ENCODE peak calls at places on chromosomes 4 and X, in four cellular contexts. W, N, Q and Y are unnamed samples.

GRCh38 chr4:143406523-143406922 is 69.8 kb downstream of the GAB1 start:
- DNase-seq in W (peak), N (peak), Q (peak), Y (no peak)

GRCh38 chr4:56613101-56613862 is 67.8 kb downstream of the HOPX start:
- DNase-seq in W (no peak), N (no peak), Q (peak), Y (peak)

GRCh38 chrX:3317191-3317718 is 29.2 kb downstream of the MXRA5 start:
- DNase-seq in W (no peak), N (no peak), Q (no peak), Y (no peak)

GRCh38 chrX:64805683-64806082 is 170.6 kb downstream of the ZC4H2 start:
- DNase-seq in W (no peak), N (no peak), Q (no peak), Y (no peak)

GRCh38 chrX:69033936-69034335 is 131.3 kb downstream of the PJA1 start:
- DNase-seq in W (no peak), N (no peak), Q (no peak), Y (no peak)

GRCh38 chr4:3791910-3792542 is 25.8 kb downstream of the ADRA2C start:
- DNase-seq in W (peak), N (peak), Q (peak), Y (peak)

GRCh38 chr4:14783011-14783877 is 219.0 kb upstream of the CPEB2 start:
- DNase-seq in W (no peak), N (no peak), Q (peak), Y (peak)

GRCh38 chr4:40699648-40700047 is 50.1 kb upstream of the NSUN7 start:
- DNase-seq in W (no peak), N (no peak), Q (peak), Y (no peak)

GRCh38 chrX:154719132-154719675 is 31.7 kb downstream of the GAB3 start:
- DNase-seq in W (no peak), N (no peak), Q (peak), Y (no peak)

GRCh38 chr4:55216871-55217635 is 91.7 kb upstream of the KDR start:
- DNase-seq in W (no peak), N (no peak), Q (no peak), Y (no peak)

GRCh38 chr4:27079056-27079455 is 218.4 kb downstream of the STIM2 start:
- DNase-seq in W (no peak), N (no peak), Q (no peak), Y (no peak)

GRCh38 chr4:164440196-164440595 is 313.7 kb upstream of the SMIM31 start:
- DNase-seq in W (no peak), N (no peak), Q (peak), Y (peak)

GRCh38 chr4:152515678-152516077 is 20.2 kb downstream of the FBXW7 start:
- DNase-seq in W (no peak), N (no peak), Q (peak), Y (peak)

GRCh38 chrX:39477438-39478120 is 620.2 kb downstream of the BCOR start:
- DNase-seq in W (peak), N (peak), Q (peak), Y (peak)

GRCh38 chr4:182177166-182177565 is 66.0 kb upstream of the TENM3 start:
- DNase-seq in W (no peak), N (no peak), Q (no peak), Y (no peak)
- H3K4me3 ChIP-seq in W (no peak), N (no peak), Q (no peak), Y (no peak)

DNA sequence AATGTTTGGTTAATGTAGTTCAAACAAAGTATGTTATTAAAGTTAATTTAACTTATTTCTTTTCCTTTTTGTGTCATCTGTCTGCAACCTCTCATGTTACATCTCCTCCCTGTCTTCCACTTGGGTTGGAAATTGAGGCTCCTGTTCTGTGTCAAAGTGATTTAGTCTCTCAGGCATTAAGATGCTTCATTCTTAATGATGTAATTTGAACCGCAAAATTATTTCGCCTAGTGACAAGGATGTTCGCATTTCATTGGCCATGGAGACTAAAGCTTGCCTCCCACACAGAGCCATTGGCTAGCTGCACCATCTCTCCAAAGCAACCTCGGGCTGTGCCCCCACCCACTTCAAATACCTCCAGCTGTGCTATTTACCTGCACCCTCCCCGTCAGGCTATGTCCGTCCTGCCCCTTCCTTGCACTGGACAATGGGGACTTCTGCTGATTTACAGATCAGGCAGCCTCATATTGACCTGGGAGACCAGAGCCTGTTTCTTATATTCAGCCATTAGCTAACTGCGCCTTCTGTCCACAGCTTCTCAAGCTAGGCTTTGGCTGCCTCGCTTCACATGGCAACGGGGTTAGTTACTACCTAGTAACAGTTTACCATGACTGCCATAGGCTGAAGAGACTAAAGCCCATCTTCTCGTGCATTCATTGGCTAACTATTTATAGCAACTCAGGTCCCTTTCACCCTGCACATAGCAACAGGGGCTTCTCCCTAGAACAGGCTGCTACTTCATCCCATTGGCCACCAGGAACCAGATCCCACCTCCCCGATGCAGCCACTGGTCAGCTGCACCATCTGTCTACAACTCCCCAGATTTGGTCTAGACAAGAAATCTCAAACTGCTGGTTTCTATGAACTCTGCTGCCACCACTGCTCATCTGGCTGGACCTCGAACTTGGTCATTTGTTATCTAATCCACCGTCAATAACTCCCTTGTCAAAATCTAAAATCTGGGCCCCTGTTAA is 8.6 kb upstream of the ZNF157 start:
- DNase-seq in W (peak), N (peak), Q (peak), Y (peak)
- H3K4me3 ChIP-seq in W (no peak), N (peak), Q (peak), Y (peak)

DNA sequence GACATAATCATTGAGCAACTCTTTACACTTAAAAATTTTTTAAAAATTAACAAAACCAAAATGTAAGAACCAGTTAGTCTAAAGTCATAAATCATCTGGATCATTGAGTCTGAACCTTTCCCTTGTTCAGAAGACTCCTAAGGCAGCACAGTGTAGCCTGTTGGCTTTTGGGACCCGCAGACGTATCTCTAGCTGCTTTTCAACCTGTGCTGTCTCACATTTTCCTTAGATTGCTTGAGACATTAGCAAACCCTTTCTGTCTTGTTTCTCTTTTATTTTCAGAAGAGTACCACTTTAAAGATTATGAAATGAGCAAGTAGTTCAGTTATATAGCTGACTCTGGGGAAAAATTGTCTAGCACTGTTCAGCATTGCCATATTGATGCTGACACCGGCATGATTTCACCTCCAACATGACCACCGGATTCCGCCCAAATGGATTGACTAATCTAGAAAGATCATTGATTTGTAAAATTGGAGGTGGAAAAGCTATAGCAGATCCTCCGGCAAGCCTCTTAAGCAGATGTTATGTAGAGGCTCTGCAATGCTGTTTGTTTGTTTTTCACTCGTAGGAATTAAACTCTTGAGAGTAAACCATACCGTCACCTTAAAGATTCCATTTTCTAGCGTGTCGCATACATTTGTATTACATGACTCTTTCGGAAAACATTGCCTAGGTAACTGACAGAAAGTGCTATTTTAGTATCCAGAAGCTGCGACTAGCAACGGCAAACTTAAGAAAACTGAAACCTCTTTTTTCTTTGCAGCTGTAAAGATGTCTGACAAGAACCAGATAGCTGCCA is 9.0 kb downstream of the TCEANC start:
- DNase-seq in W (no peak), N (no peak), Q (no peak), Y (no peak)
- H3K4me3 ChIP-seq in W (no peak), N (no peak), Q (no peak), Y (no peak)

GRCh38 chr4:104418313-104418712 is 76.4 kb downstream of the CXXC4 start:
- DNase-seq in W (no peak), N (no peak), Q (no peak), Y (no peak)

GRCh38 chr4:104424368-104424921 is 70.2 kb downstream of the CXXC4 start:
- DNase-seq in W (no peak), N (no peak), Q (no peak), Y (no peak)

GRCh38 chr4:104425003-104425402 is 69.7 kb downstream of the CXXC4 start:
- DNase-seq in W (peak), N (no peak), Q (no peak), Y (no peak)

GRCh38 chr4:104420766-104421165 is 73.9 kb downstream of the CXXC4 start:
- DNase-seq in W (no peak), N (no peak), Q (peak), Y (no peak)

GRCh38 chr4:104421576-104421975 is 73.1 kb downstream of the CXXC4 start:
- DNase-seq in W (no peak), N (no peak), Q (peak), Y (no peak)
- H3K4me3 ChIP-seq in W (no peak), N (no peak), Q (no peak), Y (no peak)

GRCh38 chr4:6885953-6886557 is 23.6 kb upstream of the TBC1D14 start:
- DNase-seq in W (peak), N (peak), Q (peak), Y (peak)

GRCh38 chr4:6889101-6889735 is 20.4 kb upstream of the TBC1D14 start:
- DNase-seq in W (no peak), N (no peak), Q (no peak), Y (no peak)

GRCh38 chr4:6888506-6889071 is 21.0 kb upstream of the TBC1D14 start:
- DNase-seq in W (no peak), N (no peak), Q (no peak), Y (no peak)

GRCh38 chr4:6886886-6887285 is 22.7 kb upstream of the TBC1D14 start:
- DNase-seq in W (no peak), N (no peak), Q (no peak), Y (no peak)

GRCh38 chr4:6887591-6888371 is 21.8 kb upstream of the TBC1D14 start:
- DNase-seq in W (no peak), N (peak), Q (no peak), Y (no peak)
- H3K4me3 ChIP-seq in W (no peak), N (no peak), Q (no peak), Y (no peak)

GRCh38 chr4:8474856-8475255 is 34.3 kb downstream of the TRMT44 start:
- DNase-seq in W (no peak), N (no peak), Q (no peak), Y (no peak)

GRCh38 chr4:8472689-8473197 is 32.2 kb downstream of the TRMT44 start:
- DNase-seq in W (no peak), N (no peak), Q (peak), Y (no peak)

GRCh38 chr4:8473198-8473919 is 32.8 kb downstream of the TRMT44 start:
- DNase-seq in W (no peak), N (no peak), Q (peak), Y (no peak)

GRCh38 chr4:8472166-8472688 is 31.6 kb downstream of the TRMT44 start:
- DNase-seq in W (no peak), N (no peak), Q (no peak), Y (no peak)

DNA sequence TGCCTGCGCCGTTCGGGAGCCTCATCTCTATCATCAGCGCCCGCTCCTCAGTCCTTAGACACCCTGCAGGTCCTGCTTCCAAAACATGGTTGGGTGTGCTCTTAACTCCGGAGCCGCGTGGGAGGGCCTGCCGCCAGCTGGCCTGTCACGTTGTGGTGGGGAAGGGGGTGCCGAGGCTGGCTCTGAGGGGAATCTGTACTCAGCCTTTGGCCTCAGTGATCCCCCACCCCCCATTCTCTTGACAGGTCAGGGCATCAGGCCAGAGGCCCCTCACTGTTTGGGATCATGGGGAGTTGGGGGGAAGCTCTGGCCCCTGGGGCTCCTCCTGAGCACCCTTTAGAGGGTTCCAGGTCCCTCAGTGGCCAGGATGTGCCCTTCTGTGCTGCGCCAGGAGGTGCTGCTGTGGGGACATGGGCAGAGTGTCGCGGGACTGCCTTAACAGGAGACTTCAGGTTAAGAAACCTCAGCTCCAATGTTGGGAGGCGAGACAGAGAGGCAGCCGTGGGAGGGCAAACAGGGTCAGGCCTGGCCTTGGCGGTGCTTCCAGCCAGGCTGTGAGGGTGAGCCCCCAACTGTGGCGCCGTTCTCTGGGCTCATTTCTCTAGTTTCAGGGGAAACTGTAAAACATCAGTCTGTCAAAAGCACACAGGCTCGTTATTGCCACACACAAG is 33.5 kb downstream of the TRMT44 start:
- DNase-seq in W (no peak), N (no peak), Q (no peak), Y (no peak)
- H3K4me3 ChIP-seq in W (no peak), N (no peak), Q (no peak), Y (no peak)

GRCh38 chr4:6471303-6472007 is 959 bp downstream of the PPP2R2C start:
- DNase-seq in W (no peak), N (no peak), Q (no peak), Y (no peak)
- H3K4me3 ChIP-seq in W (no peak), N (peak), Q (no peak), Y (no peak)